ENCODE peak calls at places on chromosomes 3 and 15, in four cellular contexts. One of them, this sample, is unnamed.
A peak's percentile ranks its signal among the peaks of the same experiment; 100 is the strongest.

GRCh38 chr3:57852896-57853295 is 96.8 kb downstream of the SLMAP start:
- DNase-seq in fibroblast of pulmonary artery: peak; percentile 53
- DNase-seq in effector memory CD4-positive, alpha-beta T cell: no peak
- DNase-seq in NCI-H748 treated with DMSO at 0.1 percent for 48 hours: peak; percentile 1
- DNase-seq in this sample: peak; percentile 32

GRCh38 chr15:101244889-101245668 is 6.8 kb downstream of the CHSY1 start:
- DNase-seq in effector memory CD4-positive, alpha-beta T cell: no peak
- DNase-seq in fibroblast of pulmonary artery: no peak
- DNase-seq in NCI-H748 treated with DMSO at 0.1 percent for 48 hours: no peak
- DNase-seq in this sample: no peak

GRCh38 chr15:55241193-55241592 is 44.5 kb upstream of the RSL24D1 start:
- DNase-seq in fibroblast of pulmonary artery: no peak
- DNase-seq in effector memory CD4-positive, alpha-beta T cell: no peak
- DNase-seq in NCI-H748 treated with DMSO at 0.1 percent for 48 hours: no peak
- DNase-seq in this sample: no peak

GRCh38 chr3:86594838-86595237 is 396.1 kb downstream of the VGLL3 start:
- DNase-seq in NCI-H748 treated with DMSO at 0.1 percent for 48 hours: no peak
- DNase-seq in effector memory CD4-positive, alpha-beta T cell: no peak
- DNase-seq in fibroblast of pulmonary artery: no peak
- DNase-seq in this sample: no peak

GRCh38 chr3:100005670-100006393 is 108.5 kb downstream of the FILIP1L start:
- DNase-seq in effector memory CD4-positive, alpha-beta T cell: no peak
- DNase-seq in fibroblast of pulmonary artery: peak; percentile 52
- DNase-seq in NCI-H748 treated with DMSO at 0.1 percent for 48 hours: no peak
- DNase-seq in this sample: peak; percentile 72

GRCh38 chr3:65974505-65974904 is 64.2 kb downstream of the MAGI1 start:
- DNase-seq in fibroblast of pulmonary artery: no peak
- DNase-seq in effector memory CD4-positive, alpha-beta T cell: no peak
- DNase-seq in NCI-H748 treated with DMSO at 0.1 percent for 48 hours: no peak
- DNase-seq in this sample: no peak

GRCh38 chr3:38137615-38138346 is 680 bp upstream of the MYD88 start:
- DNase-seq in fibroblast of pulmonary artery: no peak
- DNase-seq in effector memory CD4-positive, alpha-beta T cell: no peak
- DNase-seq in NCI-H748 treated with DMSO at 0.1 percent for 48 hours: no peak
- DNase-seq in this sample: no peak

GRCh38 chr3:70824785-70825184 is 512.3 kb upstream of the MDFIC2 start:
- DNase-seq in fibroblast of pulmonary artery: peak; percentile 63
- DNase-seq in NCI-H748 treated with DMSO at 0.1 percent for 48 hours: no peak
- DNase-seq in effector memory CD4-positive, alpha-beta T cell: no peak
- DNase-seq in this sample: peak; percentile 38

GRCh38 chr15:101045236-101045646 is 126.1 kb downstream of the LRRK1 start:
- DNase-seq in effector memory CD4-positive, alpha-beta T cell: no peak
- DNase-seq in NCI-H748 treated with DMSO at 0.1 percent for 48 hours: no peak
- DNase-seq in fibroblast of pulmonary artery: peak; percentile 68
- DNase-seq in this sample: no peak

GRCh38 chr3:64224826-64225606 is at the start of gene PRICKLE2:
- DNase-seq in NCI-H748 treated with DMSO at 0.1 percent for 48 hours: no peak
- DNase-seq in fibroblast of pulmonary artery: peak; percentile 93
- DNase-seq in effector memory CD4-positive, alpha-beta T cell: no peak
- DNase-seq in this sample: peak; percentile 94

GRCh38 chr15:58014470-58014869 is 51.0 kb downstream of the ALDH1A2 start:
- DNase-seq in effector memory CD4-positive, alpha-beta T cell: no peak
- DNase-seq in NCI-H748 treated with DMSO at 0.1 percent for 48 hours: no peak
- DNase-seq in fibroblast of pulmonary artery: no peak
- DNase-seq in this sample: no peak

GRCh38 chr3:194586839-194587238 is 46.4 kb downstream of the TMEM44 start:
- DNase-seq in NCI-H748 treated with DMSO at 0.1 percent for 48 hours: no peak
- DNase-seq in effector memory CD4-positive, alpha-beta T cell: no peak
- DNase-seq in fibroblast of pulmonary artery: peak; percentile 77
- DNase-seq in this sample: peak; percentile 74

GRCh38 chr15:66952756-66953522 is 112.5 kb upstream of the SMAD3 start:
- DNase-seq in fibroblast of pulmonary artery: no peak
- DNase-seq in effector memory CD4-positive, alpha-beta T cell: no peak
- DNase-seq in NCI-H748 treated with DMSO at 0.1 percent for 48 hours: no peak
- DNase-seq in this sample: no peak

GRCh38 chr3:38605981-38606380 is 43.5 kb downstream of the SCN5A start:
- DNase-seq in fibroblast of pulmonary artery: no peak
- DNase-seq in NCI-H748 treated with DMSO at 0.1 percent for 48 hours: no peak
- DNase-seq in effector memory CD4-positive, alpha-beta T cell: no peak
- DNase-seq in this sample: no peak

GRCh38 chr3:13887746-13888300 is 8.0 kb upstream of the WNT7A start:
- DNase-seq in NCI-H748 treated with DMSO at 0.1 percent for 48 hours: no peak
- DNase-seq in effector memory CD4-positive, alpha-beta T cell: no peak
- DNase-seq in fibroblast of pulmonary artery: no peak
- DNase-seq in this sample: no peak

GRCh38 chr3:172546628-172547214 is 23.5 kb upstream of the TNFSF10 start:
- DNase-seq in NCI-H748 treated with DMSO at 0.1 percent for 48 hours: no peak
- DNase-seq in fibroblast of pulmonary artery: no peak
- DNase-seq in effector memory CD4-positive, alpha-beta T cell: no peak
- DNase-seq in this sample: no peak

GRCh38 chr15:80747317-80748053 is 31.7 kb upstream of the CEMIP start:
- DNase-seq in NCI-H748 treated with DMSO at 0.1 percent for 48 hours: no peak
- DNase-seq in fibroblast of pulmonary artery: no peak
- DNase-seq in effector memory CD4-positive, alpha-beta T cell: no peak
- DNase-seq in this sample: no peak

GRCh38 chr3:5160926-5161858 is 26.3 kb upstream of the EDEM1 start:
- DNase-seq in fibroblast of pulmonary artery: peak; percentile 6
- DNase-seq in NCI-H748 treated with DMSO at 0.1 percent for 48 hours: no peak
- DNase-seq in effector memory CD4-positive, alpha-beta T cell: no peak
- DNase-seq in this sample: peak; percentile 52

GRCh38 chr3:96970211-96970610 is 155.8 kb downstream of the EPHA6 start:
- DNase-seq in fibroblast of pulmonary artery: no peak
- DNase-seq in effector memory CD4-positive, alpha-beta T cell: no peak
- DNase-seq in NCI-H748 treated with DMSO at 0.1 percent for 48 hours: no peak
- DNase-seq in this sample: no peak

GRCh38 chr3:143414571-143415253 is 295.1 kb downstream of the CHST2 start:
- DNase-seq in fibroblast of pulmonary artery: no peak
- DNase-seq in effector memory CD4-positive, alpha-beta T cell: no peak
- DNase-seq in NCI-H748 treated with DMSO at 0.1 percent for 48 hours: no peak
- DNase-seq in this sample: no peak